ENCODE peak calls at places on chromosome 20, in four cellular contexts. U is stimulated activated CD8-positive, alpha-beta memory T cell treated with anti-CD3 and anti-CD28 coated beads, Interleukin-15, amount 100 ng/mL, for 24 hours; V is endothelial cell; G is Right ventricle myocardium inferior. Q is an unnamed sample.

GRCh38 chr20:44414346-44414714 is 58.8 kb downstream of the HNF4A start:
- DNase-seq in U (no peak), V (no peak), G (no peak), Q (no peak)

GRCh38 chr20:32252189-32252588 is 25.3 kb upstream of the KIF3B start:
- DNase-seq in U (peak; percentile 53), V (no peak), G (no peak), Q (no peak)

GRCh38 chr20:35215066-35215956 is 11.2 kb upstream of the MMP24 start:
- DNase-seq in U (no peak), V (no peak), G (no peak), Q (no peak)

GRCh38 chr20:46850896-46851295 is 43.7 kb upstream of the EYA2 start:
- DNase-seq in U (no peak), V (no peak), G (no peak), Q (no peak)

GRCh38 chr20:6588296-6588695 is 179.2 kb upstream of the BMP2 start:
- DNase-seq in U (no peak), V (no peak), G (no peak), Q (no peak)

GRCh38 chr20:44742304-44743079 is 3.2 kb upstream of the KCNK15 start:
- DNase-seq in U (no peak), V (no peak), G (no peak), Q (no peak)

GRCh38 chr20:9491324-9491723 is 23.1 kb upstream of the LAMP5 start:
- DNase-seq in U (no peak), V (no peak), G (no peak), Q (no peak)

GRCh38 chr20:4322499-4322898 is 307.1 kb upstream of the RNF24 start:
- DNase-seq in U (no peak), V (no peak), G (no peak), Q (no peak)

GRCh38 chr20:4073852-4074741 is 58.7 kb upstream of the RNF24 start:
- DNase-seq in U (no peak), V (no peak), G (no peak), Q (no peak)

GRCh38 chr20:62590301-62591121 is 51.8 kb upstream of the SLCO4A1 start:
- DNase-seq in U (no peak), V (no peak), G (peak; percentile 72), Q (peak; percentile 39)

GRCh38 chr20:733806-734205 is 34.5 kb downstream of the SLC52A3 start:
- DNase-seq in U (no peak), V (no peak), G (no peak), Q (no peak)

GRCh38 chr20:7195704-7196103 is 428.2 kb downstream of the BMP2 start:
- DNase-seq in U (no peak), V (no peak), G (no peak), Q (no peak)

GRCh38 chr20:50578061-50578777 is 68.0 kb downstream of the PTPN1 start:
- DNase-seq in U (no peak), V (no peak), G (no peak), Q (no peak)

GRCh38 chr20:11867286-11867921 is 50.3 kb upstream of the BTBD3 start:
- DNase-seq in U (no peak), V (no peak), G (no peak), Q (no peak)

GRCh38 chr20:41476013-41476441 is 109.4 kb upstream of the EMILIN3 start:
- DNase-seq in U (no peak), V (no peak), G (no peak), Q (no peak)

GRCh38 chr20:45313943-45314342 is 5.8 kb upstream of the MATN4 start:
- DNase-seq in U (no peak), V (no peak), G (no peak), Q (no peak)

GRCh38 chr20:9590189-9590588 is 75.8 kb downstream of the LAMP5 start:
- DNase-seq in U (no peak), V (no peak), G (no peak), Q (no peak)

GRCh38 chr20:25553819-25554296 is 31.5 kb downstream of the NINL start:
- DNase-seq in U (no peak), V (no peak), G (no peak), Q (peak; percentile 39)

GRCh38 chr20:46430921-46431712 is 24.7 kb upstream of the ELMO2 start:
- DNase-seq in U (no peak), V (no peak), G (no peak), Q (no peak)

GRCh38 chr20:32823737-32824588 is 4.2 kb downstream of the MAPRE1 start:
- DNase-seq in U (no peak), V (no peak), G (no peak), Q (no peak)

GRCh38 chr20:49411221-49411925 is 71.1 kb downstream of the KCNB1 start:
- DNase-seq in U (no peak), V (no peak), G (no peak), Q (no peak)

GRCh38 chr20:16292227-16292626 is 281.0 kb downstream of the KIF16B start:
- DNase-seq in U (no peak), V (no peak), G (no peak), Q (no peak)